ENCODE peak calls at places on chromosomes 7 and 10, in six cellular contexts. L, V, U, I, J and Q are unnamed samples. For H3K36me3, the result is how much of the 10 kb centered on the place peaks cover.

GRCh38 chr10:102869290-102870198 is at the start of gene AS3MT:
- DNase-seq in J (peak), V (peak), L (no peak), I (no peak), U (peak), Q (peak)

GRCh38 chr7:76069238-76069638 is 21.3 kb downstream of the MDH2 start:
- DNase-seq in L (peak), U (peak), I (no peak), V (no peak), J (no peak), Q (peak)

GRCh38 chr7:11969627-11970026 is 137.6 kb upstream of the THSD7A start:
- DNase-seq in U (no peak), J (no peak), I (no peak), V (no peak), L (no peak), Q (no peak)

GRCh38 chr10:28873540-28873939 is 196.2 kb downstream of the BAMBI start:
- DNase-seq in I (no peak), V (no peak), J (peak), L (no peak), U (no peak), Q (peak)

GRCh38 chr7:43554423-43554822 is 28.5 kb upstream of the STK17A start:
- DNase-seq in V (no peak), U (no peak), J (no peak), I (peak), L (no peak), Q (no peak)

GRCh38 chr7:41822259-41822658 is 119.4 kb upstream of the INHBA start:
- DNase-seq in J (no peak), V (no peak), U (no peak), L (no peak), I (no peak), Q (no peak)

GRCh38 chr10:59079386-59080226 is 96.8 kb upstream of the PHYHIPL start:
- DNase-seq in L (no peak), U (no peak), I (peak), J (peak), V (no peak), Q (no peak)

GRCh38 chr7:127514499-127514898 is 70.9 kb downstream of the GCC1 start:
- DNase-seq in U (peak), V (no peak), J (peak), L (no peak), I (no peak), Q (no peak)

GRCh38 chr10:6194291-6194690 is 8.4 kb upstream of the PFKFB3 start:
- DNase-seq in V (no peak), I (no peak), L (no peak), U (no peak), J (no peak), Q (no peak)
- TF ChIP-seq EP300 in V (no peak), I (no peak), L (no peak), U (no peak), J (no peak), Q (no peak)

GRCh38 chr7:105565190-105565589 is 16.1 kb downstream of the EFCAB10 start:
- DNase-seq in J (no peak), I (no peak), L (no peak), U (no peak), V (no peak), Q (no peak)
- H3K36me3 ChIP-seq in J (under half), I (under half), L (half or more), U (half or more), V (under half), Q (under half)

GRCh38 chr7:44978511-44979366 is at the start of gene MYO1G:
- DNase-seq in I (no peak), L (peak), V (peak), J (no peak), U (no peak), Q (peak)

GRCh38 chr7:44981035-44981706 is 2.4 kb upstream of the MYO1G start:
- DNase-seq in J (no peak), I (no peak), V (no peak), U (peak), L (peak), Q (no peak)

GRCh38 chr7:44980393-44981034 is 1.7 kb upstream of the MYO1G start:
- DNase-seq in J (no peak), V (peak), L (peak), U (no peak), I (no peak), Q (no peak)

GRCh38 chr7:44977956-44978355 is 859 bp downstream of the MYO1G start:
- DNase-seq in V (no peak), I (no peak), U (no peak), L (peak), J (no peak), Q (peak)

GRCh38 chr7:44979481-44980392 is 922 bp upstream of the MYO1G start:
- DNase-seq in J (no peak), I (no peak), V (peak), U (no peak), L (peak), Q (no peak)
- TF ChIP-seq EP300 in J (no peak), I (no peak), V (no peak), U (no peak), L (no peak), Q (no peak)

GRCh38 chr10:122981066-122981464 is 864 bp downstream of the PSTK start:
- DNase-seq in J (peak), L (no peak), I (no peak), V (no peak), U (peak), Q (no peak)

GRCh38 chr10:122988501-122988900 is 8.3 kb downstream of the PSTK start:
- DNase-seq in V (no peak), L (no peak), I (no peak), J (no peak), U (no peak), Q (no peak)

GRCh38 chr10:122986340-122986739 is 6.1 kb downstream of the PSTK start:
- DNase-seq in L (no peak), V (no peak), U (no peak), I (no peak), J (no peak), Q (no peak)

GRCh38 chr10:122983898-122984297 is 3.7 kb downstream of the PSTK start:
- DNase-seq in J (no peak), U (no peak), V (no peak), I (no peak), L (no peak), Q (no peak)

DNA sequence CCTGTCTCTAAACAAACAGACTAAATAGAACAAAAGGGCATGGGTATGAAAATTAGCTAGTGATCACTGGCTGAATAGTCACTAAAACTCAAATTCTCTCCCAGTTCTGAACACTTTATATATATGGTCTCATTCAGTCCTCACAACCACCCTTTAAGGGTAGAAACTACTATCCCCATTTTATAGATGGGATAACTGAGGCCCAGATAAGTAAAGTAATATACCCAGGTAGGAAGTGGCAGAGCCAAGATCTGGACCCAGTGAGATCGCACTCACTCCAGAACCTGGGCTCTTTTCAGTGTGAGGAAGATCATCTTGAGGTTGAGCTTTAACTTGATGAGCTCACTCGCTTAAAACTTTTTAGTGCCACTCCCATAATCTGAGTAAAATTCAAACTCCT is 4.5 kb downstream of the PSTK start:
- DNase-seq in I (no peak), L (no peak), U (no peak), J (no peak), V (no peak), Q (no peak)
- H3K36me3 ChIP-seq in I (under half), L (under half), U (under half), J (under half), V (under half), Q (under half)

DNA sequence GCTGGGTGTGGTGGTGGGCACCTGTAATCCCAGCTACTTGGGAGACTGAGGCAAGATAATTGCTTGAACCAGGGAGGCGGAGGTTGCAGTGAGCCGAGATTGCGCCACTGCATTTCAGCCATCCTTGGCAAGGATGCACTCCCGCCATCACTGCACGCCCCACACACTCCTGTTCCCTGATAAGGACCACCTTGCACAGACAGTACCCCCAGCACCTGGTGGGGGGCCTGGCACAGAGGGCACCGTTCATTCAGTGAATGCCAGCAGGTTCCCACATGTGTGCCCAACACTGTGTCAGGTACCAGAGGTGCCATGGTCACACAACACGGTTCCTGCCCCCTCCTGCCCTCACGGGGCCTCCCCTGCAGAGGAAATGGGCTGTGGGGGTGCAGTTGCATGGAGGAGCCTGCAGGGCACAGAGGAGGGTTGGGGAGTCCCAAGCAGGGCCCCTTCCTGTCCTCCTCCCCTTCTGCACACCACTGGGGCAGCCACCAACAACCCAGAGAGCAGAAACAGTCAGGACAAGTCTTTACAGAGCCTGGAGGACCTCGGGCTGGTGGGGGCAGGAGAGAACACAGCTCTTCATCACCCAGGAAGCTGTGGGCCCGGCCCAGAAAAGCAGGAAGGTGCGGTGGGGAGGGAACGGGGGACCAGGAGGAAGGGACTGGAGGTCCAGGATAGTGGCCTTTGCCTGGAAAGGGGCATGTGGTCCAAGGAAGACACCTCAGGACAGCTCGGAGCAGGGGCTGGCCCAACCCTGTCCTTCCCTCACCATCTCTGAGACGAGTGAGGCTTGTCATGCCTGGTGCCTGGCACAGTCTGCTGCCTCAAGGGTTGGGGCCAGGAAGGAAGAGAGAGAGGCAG is 7.1 kb downstream of the CRYGN start:
- DNase-seq in I (no peak), J (no peak), L (no peak), V (peak), U (peak), Q (no peak)
- TF ChIP-seq EP300 in I (no peak), J (no peak), L (no peak), V (no peak), U (no peak), Q (no peak)

GRCh38 chr10:79207096-79207357 is 138.3 kb downstream of the ZMIZ1 start:
- DNase-seq in U (no peak), J (no peak), L (no peak), V (no peak), I (no peak), Q (no peak)
- H3K36me3 ChIP-seq in U (under half), J (half or more), L (half or more), V (under half), I (under half), Q (under half)

DNA sequence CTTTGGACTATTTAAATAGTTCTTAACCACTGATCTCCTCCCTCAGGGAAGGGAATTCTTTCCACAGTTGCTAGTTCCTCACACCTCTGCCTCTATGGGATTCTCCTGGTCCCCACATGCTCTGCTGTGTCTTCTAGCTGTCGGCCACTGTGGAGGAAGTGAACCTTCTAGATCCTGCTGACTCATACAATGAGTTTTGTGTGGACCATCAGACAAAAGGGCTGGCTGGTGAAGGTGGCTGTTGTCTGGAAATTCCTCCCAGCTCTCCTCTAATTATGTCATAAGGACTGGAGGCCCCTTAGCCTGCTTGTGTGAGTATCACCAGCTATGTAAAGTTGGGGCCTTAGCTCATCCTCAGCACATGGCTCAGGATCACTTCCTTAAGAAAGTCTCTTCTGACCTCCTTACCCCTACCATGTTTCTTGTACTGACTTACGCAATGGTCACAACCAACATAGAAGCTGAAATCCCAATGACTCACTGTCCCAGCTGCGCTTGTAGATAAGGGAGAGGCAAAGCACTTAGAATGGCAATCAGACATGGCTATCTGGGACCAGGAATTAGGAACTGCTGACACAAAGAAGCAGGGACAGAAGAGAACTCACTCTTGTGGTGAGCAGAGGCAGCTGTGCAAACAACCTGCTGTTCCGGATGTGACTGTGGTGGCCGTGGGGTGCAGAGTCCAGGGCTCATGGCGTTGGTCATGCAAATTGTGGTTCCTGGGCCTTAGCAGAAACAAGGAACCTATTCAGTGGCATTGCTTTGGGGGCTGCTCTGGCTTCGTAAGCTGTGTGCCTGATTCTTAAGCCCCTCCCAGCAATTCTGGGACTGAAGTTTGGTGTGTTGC is 2.5 kb upstream of the MACC1 start:
- DNase-seq in I (no peak), L (peak), U (no peak), V (no peak), J (peak), Q (peak)
- TF ChIP-seq EP300 in I (no peak), L (no peak), U (no peak), V (no peak), J (peak), Q (peak)